ENCODE peak calls at places on chromosomes 4 and X, in eight cellular contexts. One of them, this sample, is unnamed.

GRCh38 chr4:114036426-114036825 is 57.0 kb upstream of the ARSJ start:
- DNase-seq in stomach: no peak
- DNase-seq in testis: no peak
- DNase-seq in heart left ventricle: no peak
- DNase-seq in IMR-90: no peak
- DNase-seq in ovary: no peak
- DNase-seq in transverse colon: no peak
- DNase-seq in body of pancreas: no peak
- DNase-seq in this sample: no peak

GRCh38 chr4:184475096-184475461 is 729 bp upstream of the IRF2 start:
- DNase-seq in stomach: peak
- DNase-seq in testis: peak
- DNase-seq in heart left ventricle: peak
- DNase-seq in IMR-90: peak
- DNase-seq in ovary: peak
- DNase-seq in transverse colon: peak
- DNase-seq in body of pancreas: peak
- DNase-seq in this sample: peak

GRCh38 chr4:17502764-17503163 is 9.1 kb downstream of the QDPR start:
- DNase-seq in stomach: no peak
- DNase-seq in testis: no peak
- DNase-seq in heart left ventricle: no peak
- DNase-seq in IMR-90: peak
- DNase-seq in ovary: no peak
- DNase-seq in transverse colon: no peak
- DNase-seq in body of pancreas: no peak
- DNase-seq in this sample: no peak

GRCh38 chrX:19638968-19639539 is 123.7 kb upstream of the MAP3K15 start:
- DNase-seq in stomach: no peak
- DNase-seq in testis: no peak
- DNase-seq in heart left ventricle: no peak
- DNase-seq in IMR-90: no peak
- DNase-seq in ovary: no peak
- DNase-seq in transverse colon: no peak
- DNase-seq in body of pancreas: no peak
- DNase-seq in this sample: no peak

GRCh38 chrX:120310861-120311631 is at the start of gene TMEM255A:
- DNase-seq in stomach: no peak
- DNase-seq in testis: no peak
- DNase-seq in heart left ventricle: peak
- DNase-seq in IMR-90: no peak
- DNase-seq in ovary: peak
- DNase-seq in transverse colon: no peak
- DNase-seq in body of pancreas: no peak
- DNase-seq in this sample: no peak

GRCh38 chr4:76420901-76421581 is at the start of gene CCDC158:
- DNase-seq in stomach: peak
- DNase-seq in testis: peak
- DNase-seq in heart left ventricle: peak
- DNase-seq in IMR-90: no peak
- DNase-seq in ovary: peak
- DNase-seq in transverse colon: no peak
- DNase-seq in body of pancreas: peak
- DNase-seq in this sample: no peak

GRCh38 chrX:39975094-39975865 is 122.5 kb downstream of the BCOR start:
- DNase-seq in stomach: peak
- DNase-seq in testis: no peak
- DNase-seq in heart left ventricle: no peak
- DNase-seq in IMR-90: no peak
- DNase-seq in ovary: no peak
- DNase-seq in transverse colon: peak
- DNase-seq in body of pancreas: peak
- DNase-seq in this sample: peak

GRCh38 chr4:86963697-86964096 is 28.9 kb downstream of the AFF1 start:
- DNase-seq in stomach: no peak
- DNase-seq in testis: no peak
- DNase-seq in heart left ventricle: no peak
- DNase-seq in IMR-90: peak
- DNase-seq in ovary: no peak
- DNase-seq in transverse colon: no peak
- DNase-seq in body of pancreas: no peak
- DNase-seq in this sample: no peak

GRCh38 chr4:176475091-176475490 is 155.3 kb downstream of the SPCS3 start:
- DNase-seq in stomach: no peak
- DNase-seq in testis: no peak
- DNase-seq in heart left ventricle: no peak
- DNase-seq in IMR-90: no peak
- DNase-seq in ovary: no peak
- DNase-seq in transverse colon: no peak
- DNase-seq in body of pancreas: no peak
- DNase-seq in this sample: no peak

GRCh38 chr4:10656988-10657387 is 27.6 kb downstream of the CLNK start:
- DNase-seq in stomach: no peak
- DNase-seq in testis: no peak
- DNase-seq in heart left ventricle: no peak
- DNase-seq in IMR-90: peak
- DNase-seq in ovary: no peak
- DNase-seq in transverse colon: no peak
- DNase-seq in body of pancreas: no peak
- DNase-seq in this sample: peak

GRCh38 chrX:106894978-106895452 is 8.1 kb downstream of the RIPPLY1 start:
- DNase-seq in stomach: no peak
- DNase-seq in testis: no peak
- DNase-seq in heart left ventricle: peak
- DNase-seq in IMR-90: peak
- DNase-seq in ovary: no peak
- DNase-seq in transverse colon: no peak
- DNase-seq in body of pancreas: no peak
- DNase-seq in this sample: no peak

GRCh38 chr4:108877821-108878220 is 115.0 kb upstream of the ETNPPL start:
- DNase-seq in stomach: no peak
- DNase-seq in testis: no peak
- DNase-seq in heart left ventricle: no peak
- DNase-seq in IMR-90: no peak
- DNase-seq in ovary: no peak
- DNase-seq in transverse colon: no peak
- DNase-seq in body of pancreas: no peak
- DNase-seq in this sample: no peak

GRCh38 chr4:159764343-159764952 is 661.6 kb downstream of the RAPGEF2 start:
- DNase-seq in stomach: no peak
- DNase-seq in testis: peak
- DNase-seq in heart left ventricle: no peak
- DNase-seq in IMR-90: no peak
- DNase-seq in ovary: no peak
- DNase-seq in transverse colon: no peak
- DNase-seq in body of pancreas: peak
- DNase-seq in this sample: peak

GRCh38 chr4:128177376-128177959 is 110.1 kb downstream of the PGRMC2 start:
- DNase-seq in stomach: no peak
- DNase-seq in testis: no peak
- DNase-seq in heart left ventricle: no peak
- DNase-seq in IMR-90: no peak
- DNase-seq in ovary: no peak
- DNase-seq in transverse colon: no peak
- DNase-seq in body of pancreas: no peak
- DNase-seq in this sample: no peak

GRCh38 chrX:57771689-57772088 is 91.6 kb upstream of the NLRP2B start:
- DNase-seq in stomach: no peak
- DNase-seq in testis: no peak
- DNase-seq in heart left ventricle: no peak
- DNase-seq in IMR-90: no peak
- DNase-seq in ovary: no peak
- DNase-seq in transverse colon: no peak
- DNase-seq in body of pancreas: no peak
- DNase-seq in this sample: no peak

GRCh38 chr4:38092701-38093100 is 132.5 kb downstream of the PTTG2 start:
- DNase-seq in stomach: no peak
- DNase-seq in testis: no peak
- DNase-seq in heart left ventricle: no peak
- DNase-seq in IMR-90: peak
- DNase-seq in ovary: no peak
- DNase-seq in transverse colon: no peak
- DNase-seq in body of pancreas: no peak
- DNase-seq in this sample: no peak

GRCh38 chr4:3418029-3418762 is 23.6 kb upstream of the HGFAC start:
- DNase-seq in stomach: no peak
- DNase-seq in testis: no peak
- DNase-seq in heart left ventricle: no peak
- DNase-seq in IMR-90: no peak
- DNase-seq in ovary: peak
- DNase-seq in transverse colon: no peak
- DNase-seq in body of pancreas: no peak
- DNase-seq in this sample: no peak

GRCh38 chrX:69103539-69103938 is 61.7 kb downstream of the PJA1 start:
- DNase-seq in stomach: no peak
- DNase-seq in testis: no peak
- DNase-seq in heart left ventricle: no peak
- DNase-seq in IMR-90: no peak
- DNase-seq in ovary: no peak
- DNase-seq in transverse colon: no peak
- DNase-seq in body of pancreas: no peak
- DNase-seq in this sample: no peak

GRCh38 chr4:6527259-6527658 is 47.7 kb upstream of the MAN2B2 start:
- DNase-seq in stomach: no peak
- DNase-seq in testis: no peak
- DNase-seq in heart left ventricle: no peak
- DNase-seq in IMR-90: no peak
- DNase-seq in ovary: no peak
- DNase-seq in transverse colon: no peak
- DNase-seq in body of pancreas: no peak
- DNase-seq in this sample: no peak

GRCh38 chrX:71098951-71099506 is 3.4 kb downstream of the FOXO4 start:
- DNase-seq in stomach: peak
- DNase-seq in testis: no peak
- DNase-seq in heart left ventricle: no peak
- DNase-seq in IMR-90: no peak
- DNase-seq in ovary: no peak
- DNase-seq in transverse colon: no peak
- DNase-seq in body of pancreas: no peak
- DNase-seq in this sample: no peak

GRCh38 chr4:185179488-185179887 is 24.3 kb downstream of the CFAP97 start:
- DNase-seq in stomach: no peak
- DNase-seq in testis: no peak
- DNase-seq in heart left ventricle: no peak
- DNase-seq in IMR-90: no peak
- DNase-seq in ovary: no peak
- DNase-seq in transverse colon: no peak
- DNase-seq in body of pancreas: no peak
- DNase-seq in this sample: no peak

GRCh38 chr4:168844261-168845039 is 165.6 kb downstream of the CBR4 start:
- DNase-seq in stomach: no peak
- DNase-seq in testis: no peak
- DNase-seq in heart left ventricle: no peak
- DNase-seq in IMR-90: peak
- DNase-seq in ovary: no peak
- DNase-seq in transverse colon: no peak
- DNase-seq in body of pancreas: no peak
- DNase-seq in this sample: no peak
- H3K27ac ChIP-seq in stomach: peak
- H3K27ac ChIP-seq in testis: peak
- H3K27ac ChIP-seq in heart left ventricle: no peak
- H3K27ac ChIP-seq in IMR-90: peak
- H3K27ac ChIP-seq in ovary: no peak
- H3K27ac ChIP-seq in transverse colon: peak
- H3K27ac ChIP-seq in body of pancreas: no peak
- H3K27ac ChIP-seq in this sample: peak

GRCh38 chr4:118282692-118283091 is 70.1 kb downstream of the PRSS12 start:
- DNase-seq in stomach: no peak
- DNase-seq in testis: no peak
- DNase-seq in heart left ventricle: no peak
- DNase-seq in IMR-90: peak
- DNase-seq in ovary: no peak
- DNase-seq in transverse colon: no peak
- DNase-seq in body of pancreas: peak
- DNase-seq in this sample: no peak
- TF ChIP-seq POLR2A in stomach: no peak
- TF ChIP-seq POLR2A in testis: no peak
- TF ChIP-seq POLR2A in heart left ventricle: no peak
- TF ChIP-seq POLR2A in IMR-90: no peak
- TF ChIP-seq POLR2A in ovary: no peak
- TF ChIP-seq POLR2A in transverse colon: no peak
- TF ChIP-seq POLR2A in body of pancreas: no peak
- TF ChIP-seq POLR2A in this sample: no peak

GRCh38 chrX:41705042-41705441 is 16.3 kb downstream of the GPR34 start:
- DNase-seq in stomach: no peak
- DNase-seq in testis: no peak
- DNase-seq in heart left ventricle: no peak
- DNase-seq in IMR-90: no peak
- DNase-seq in ovary: no peak
- DNase-seq in transverse colon: no peak
- DNase-seq in body of pancreas: no peak
- DNase-seq in this sample: no peak
- H3K27ac ChIP-seq in stomach: no peak
- H3K27ac ChIP-seq in testis: no peak
- H3K27ac ChIP-seq in heart left ventricle: no peak
- H3K27ac ChIP-seq in IMR-90: no peak
- H3K27ac ChIP-seq in ovary: no peak
- H3K27ac ChIP-seq in transverse colon: no peak
- H3K27ac ChIP-seq in body of pancreas: no peak
- H3K27ac ChIP-seq in this sample: no peak

GRCh38 chrX:43655961-43656494 is at the start of gene MAOA:
- DNase-seq in stomach: peak
- DNase-seq in testis: peak
- DNase-seq in heart left ventricle: peak
- DNase-seq in IMR-90: no peak
- DNase-seq in ovary: peak
- DNase-seq in transverse colon: peak
- DNase-seq in body of pancreas: peak
- DNase-seq in this sample: peak

GRCh38 chrX:43655151-43655676 is 885 bp upstream of the MAOA start:
- DNase-seq in stomach: peak
- DNase-seq in testis: peak
- DNase-seq in heart left ventricle: peak
- DNase-seq in IMR-90: peak
- DNase-seq in ovary: no peak
- DNase-seq in transverse colon: peak
- DNase-seq in body of pancreas: peak
- DNase-seq in this sample: peak

DNA sequence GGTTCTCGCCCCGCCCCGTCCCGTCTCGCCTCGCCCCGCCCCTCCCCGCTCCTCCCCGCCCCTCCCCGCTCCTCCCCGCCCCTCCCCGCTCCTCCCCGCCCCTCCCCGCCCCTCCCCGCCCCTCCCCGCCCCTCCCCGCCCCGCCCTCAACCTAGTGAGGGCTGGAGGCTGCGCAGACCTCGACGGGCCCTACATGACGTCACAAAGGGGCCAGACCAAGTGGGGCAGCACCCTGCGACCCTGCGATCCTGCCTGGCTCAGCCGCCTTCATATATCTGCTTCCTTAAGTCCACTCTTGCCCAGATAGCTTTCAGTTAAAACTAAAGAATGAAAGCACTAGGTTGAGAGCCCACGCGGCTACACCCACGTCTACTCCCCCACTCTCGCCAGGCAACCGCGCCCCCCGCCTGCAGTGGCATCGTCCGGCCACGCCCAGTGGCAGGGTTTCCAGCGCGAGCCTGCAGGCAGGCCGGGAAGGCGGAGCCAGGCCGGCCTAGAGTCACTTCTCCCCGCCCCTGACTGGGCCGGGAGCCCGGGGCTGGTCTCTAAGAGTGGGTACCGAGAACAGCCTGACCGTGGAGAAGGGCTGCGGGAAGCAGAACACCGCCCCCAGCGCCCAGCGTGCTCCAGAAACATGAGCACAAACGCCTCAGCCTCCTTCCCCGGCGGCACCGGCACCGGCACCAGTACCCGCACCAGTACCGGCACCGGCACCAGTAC is 1.5 kb upstream of the MAOA start:
- DNase-seq in stomach: peak
- DNase-seq in testis: peak
- DNase-seq in heart left ventricle: peak
- DNase-seq in IMR-90: peak
- DNase-seq in ovary: peak
- DNase-seq in transverse colon: peak
- DNase-seq in body of pancreas: peak
- DNase-seq in this sample: peak
- TF ChIP-seq POLR2A in stomach: peak
- TF ChIP-seq POLR2A in testis: peak
- TF ChIP-seq POLR2A in heart left ventricle: no peak
- TF ChIP-seq POLR2A in IMR-90: no peak
- TF ChIP-seq POLR2A in ovary: peak
- TF ChIP-seq POLR2A in transverse colon: peak
- TF ChIP-seq POLR2A in body of pancreas: peak
- TF ChIP-seq POLR2A in this sample: peak

This sample was measured in prostate gland.